ENCODE peak calls at places on chromosomes 7 and 10, in four cellular contexts. W is HepG2, X is H1, F is GM12878. J is an unnamed sample.
A peak's percentile ranks its signal among the peaks of the same experiment; 100 is the strongest.

GRCh38 chr10:5563991-5564536 is 39.3 kb downstream of the CALML3 start:
- DNase-seq in W (no peak), X (no peak), F (no peak), J (peak; percentile 35)

GRCh38 chr10:104274762-104275721 is 6.1 kb downstream of the GSTO2 start:
- DNase-seq in W (no peak), X (peak; percentile 91), F (no peak), J (peak; percentile 68)

GRCh38 chr10:92573091-92573797 is 649 bp downstream of the IDE start:
- DNase-seq in W (no peak), X (peak; percentile 70), F (no peak), J (no peak)

GRCh38 chr7:85682819-85683218 is 496.0 kb upstream of the SEMA3D start:
- DNase-seq in W (no peak), X (no peak), F (no peak), J (no peak)

GRCh38 chr10:5809541-5810154 is 3.6 kb downstream of the GDI2 start:
- DNase-seq in W (peak; percentile 29), X (no peak), F (no peak), J (no peak)

GRCh38 chr7:140005754-140006503 is 56.8 kb downstream of the PARP12 start:
- DNase-seq in W (peak; percentile 48), X (peak; percentile 84), F (no peak), J (peak; percentile 90)

GRCh38 chr10:10618139-10618538 is 399.5 kb upstream of the CELF2 start:
- DNase-seq in W (no peak), X (no peak), F (no peak), J (no peak)

GRCh38 chr7:5671053-5671452 is 110.4 kb downstream of the RNF216 start:
- DNase-seq in W (no peak), X (no peak), F (no peak), J (no peak)

GRCh38 chr7:47570649-47571050 is 11.3 kb downstream of the TNS3 start:
- DNase-seq in W (no peak), X (no peak), F (no peak), J (no peak)

GRCh38 chr7:75734586-75735047 is 4.1 kb downstream of the HIP1 start:
- DNase-seq in W (peak; percentile 45), X (no peak), F (no peak), J (peak; percentile 96)

GRCh38 chr10:27474741-27475140 is 29.4 kb upstream of the RAB18 start:
- DNase-seq in W (no peak), X (no peak), F (no peak), J (no peak)

GRCh38 chr7:50197547-50197946 is 104.5 kb upstream of the ZPBP start:
- DNase-seq in W (peak; percentile 58), X (peak; percentile 55), F (peak; percentile 54), J (peak; percentile 93)

GRCh38 chr7:118185163-118185860 is 1.3 kb downstream of the LSM8 start:
- DNase-seq in W (no peak), X (no peak), F (no peak), J (no peak)

GRCh38 chr7:43522406-43523156 is 60.3 kb upstream of the STK17A start:
- DNase-seq in W (no peak), X (no peak), F (no peak), J (no peak)

GRCh38 chr7:106808967-106809635 is 56.0 kb upstream of the PIK3CG start:
- DNase-seq in W (no peak), X (no peak), F (no peak), J (no peak)

GRCh38 chr7:106811472-106811871 is 53.6 kb upstream of the PIK3CG start:
- DNase-seq in W (no peak), X (no peak), F (no peak), J (no peak)

GRCh38 chr7:106814887-106815286 is 50.2 kb upstream of the PIK3CG start:
- DNase-seq in W (no peak), X (no peak), F (no peak), J (no peak)

GRCh38 chr7:106813705-106814305 is 51.3 kb upstream of the PIK3CG start:
- DNase-seq in W (no peak), X (no peak), F (no peak), J (no peak)

GRCh38 chr7:106812027-106812643 is 52.9 kb upstream of the PIK3CG start:
- DNase-seq in W (no peak), X (no peak), F (no peak), J (no peak)
- TF ChIP-seq HDAC6 in W (no peak), X (no peak), F (no peak), J (no peak)

DNA sequence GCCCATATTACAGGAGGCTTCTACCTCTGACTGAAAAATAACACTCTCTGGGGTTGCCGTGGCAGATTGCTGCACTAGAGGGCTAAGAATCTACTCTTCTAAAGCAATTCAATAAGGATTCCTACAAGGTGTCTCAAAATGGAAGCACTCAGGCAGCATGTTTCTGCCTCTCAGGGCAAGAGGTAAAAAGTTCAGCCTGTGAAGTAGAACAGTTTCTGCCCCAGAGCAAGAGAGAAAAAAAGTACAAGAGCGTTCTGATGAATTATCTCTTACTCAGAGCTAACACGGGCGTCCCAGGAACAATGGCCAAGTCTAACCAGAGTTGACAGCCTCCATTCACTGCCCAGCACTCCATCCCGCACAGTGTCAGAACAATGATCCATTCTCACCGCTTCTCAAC is 71.3 kb upstream of the TES start:
- DNase-seq in W (peak; percentile 9), X (no peak), F (no peak), J (no peak)
- TF ChIP-seq ATF2 in W (no peak), X (no peak), F (no peak), J (no peak)

DNA sequence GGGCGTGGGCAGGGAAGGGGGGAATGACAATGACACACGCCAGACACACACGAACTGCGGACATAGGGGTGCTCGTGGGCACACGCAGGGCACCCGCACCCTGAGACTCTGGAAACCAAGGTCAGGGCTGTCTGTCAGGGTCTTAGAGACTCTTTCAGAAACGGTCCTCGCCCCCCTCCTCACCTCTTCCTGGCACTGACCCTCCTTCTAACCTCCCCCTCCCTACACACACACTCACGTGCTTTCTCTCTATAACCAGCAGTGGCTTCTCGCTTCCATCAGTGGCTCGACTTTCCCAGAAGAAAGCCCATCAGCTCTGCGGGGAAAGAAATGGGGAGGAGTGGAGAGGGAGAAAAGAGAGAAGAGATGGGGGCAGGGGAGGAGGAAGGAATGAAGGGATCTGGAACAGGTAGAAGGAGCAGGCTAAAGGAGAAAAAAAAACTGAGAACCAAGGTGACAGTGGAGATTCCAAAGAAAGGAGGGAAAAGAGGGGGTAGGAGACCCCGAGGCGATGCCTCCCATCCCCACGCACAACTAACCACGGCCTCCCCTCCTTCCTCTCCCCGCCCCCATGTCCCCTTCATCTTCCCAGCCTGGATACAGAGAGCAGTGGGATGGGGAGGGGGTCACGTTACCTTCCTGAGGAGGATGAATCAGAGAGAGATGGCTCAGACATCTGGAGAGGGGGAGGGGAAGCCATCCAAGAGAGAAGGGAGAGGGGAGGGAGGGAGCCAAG is 1.7 kb upstream of the VGF start:
- DNase-seq in W (no peak), X (peak; percentile 73), F (no peak), J (peak; percentile 20)
- TF ChIP-seq TAF1 in W (no peak), X (no peak), F (no peak), J (no peak)

GRCh38 chr10:122515588-122516231 is 44.8 kb upstream of the DMBT1 start:
- DNase-seq in W (no peak), X (no peak), F (no peak), J (no peak)
- TF ChIP-seq HDAC6 in W (no peak), X (no peak), F (no peak), J (no peak)

GRCh38 chr7:116524221-116524608 is 621 bp upstream of the CAV1 start:
- DNase-seq in W (no peak), X (no peak), F (no peak), J (no peak)

GRCh38 chr7:116526897-116527296 is 2.1 kb downstream of the CAV1 start:
- DNase-seq in W (no peak), X (no peak), F (no peak), J (no peak)

GRCh38 chr7:116524609-116525297 is at the start of gene CAV1:
- DNase-seq in W (no peak), X (peak; percentile 77), F (no peak), J (peak; percentile 75)

GRCh38 chr7:116525913-116526857 is 1.3 kb downstream of the CAV1 start:
- DNase-seq in W (no peak), X (peak; percentile 85), F (no peak), J (peak; percentile 88)

DNA sequence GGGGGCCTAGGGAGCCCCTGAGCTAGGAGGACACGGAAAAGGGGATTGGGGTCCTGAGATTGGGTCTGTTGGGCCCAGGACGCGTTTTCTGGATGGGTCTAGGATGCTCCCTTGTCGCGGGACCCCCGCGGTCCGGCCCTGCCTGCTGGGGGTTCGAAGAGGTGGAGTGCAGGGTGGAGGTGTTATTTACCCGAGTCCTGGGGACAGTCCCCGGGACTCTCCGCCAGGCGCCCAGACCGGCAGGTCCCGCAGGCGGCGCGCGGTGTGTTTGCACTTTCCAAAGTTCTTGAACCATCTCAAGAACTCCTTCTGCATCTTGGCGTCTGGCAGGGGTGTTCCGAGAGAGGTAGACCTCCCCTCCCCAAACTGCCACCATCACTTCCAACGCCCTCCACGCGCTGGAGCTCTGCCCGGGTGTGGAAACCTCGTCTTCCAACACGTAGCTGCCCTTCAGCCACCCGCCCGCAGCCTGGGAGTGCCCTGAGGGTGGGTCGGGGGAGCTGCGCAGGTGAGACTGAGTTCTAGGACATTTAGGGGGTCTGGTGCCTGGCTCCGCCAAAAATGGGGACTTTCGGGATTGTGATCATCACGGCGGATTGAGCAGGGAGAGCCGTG is 569 bp downstream of the CAV1 start:
- DNase-seq in W (no peak), X (no peak), F (no peak), J (peak; percentile 56)
- TF ChIP-seq ATF2 in W (no peak), X (no peak), F (no peak), J (no peak)